ENCODE peak calls at places on chromosomes 13 and 19, in six cellular contexts. V is sigmoid colon, B is A549, L is K562, C is H1, T is stomach. D is an unnamed sample.

GRCh38 chr19:10419200-10419645 is 1.1 kb upstream of the PDE4A start:
- DNase-seq in V (no peak), L (peak), B (no peak), C (no peak), T (no peak), D (no peak)

GRCh38 chr13:36973621-36974268 is 25.4 kb downstream of the ALG5 start:
- DNase-seq in L (no peak), B (no peak), C (no peak), V (no peak), T (no peak), D (no peak)

GRCh38 chr13:67267136-67267535 is 37.0 kb upstream of the PCDH9 start:
- DNase-seq in V (no peak), L (no peak), B (no peak), C (no peak), T (no peak), D (no peak)

GRCh38 chr13:93889430-93889829 is 590.1 kb downstream of the DCT start:
- DNase-seq in T (no peak), V (no peak), B (no peak), L (no peak), C (no peak), D (no peak)

GRCh38 chr19:18730885-18731513 is 47.5 kb downstream of the CRTC1 start:
- DNase-seq in V (no peak), T (no peak), L (no peak), C (no peak), B (no peak), D (no peak)

GRCh38 chr19:7905298-7905697 is 1.6 kb downstream of the MAP2K7 start:
- DNase-seq in L (no peak), T (no peak), V (no peak), B (no peak), C (no peak), D (no peak)

GRCh38 chr19:11106477-11106876 is 17.2 kb downstream of the LDLR start:
- DNase-seq in B (no peak), C (no peak), L (no peak), V (peak), T (no peak), D (no peak)

GRCh38 chr19:56383826-56384605 is 9.3 kb downstream of the ZNF582 start:
- DNase-seq in L (no peak), C (no peak), T (no peak), B (no peak), V (no peak), D (no peak)

GRCh38 chr19:18538115-18538514 is 5.3 kb downstream of the FKBP8 start:
- DNase-seq in B (no peak), L (no peak), T (no peak), V (no peak), C (no peak), D (no peak)

GRCh38 chr13:49308977-49309408 is 61.3 kb downstream of the CDADC1 start:
- DNase-seq in C (no peak), L (no peak), V (peak), B (no peak), T (peak), D (peak)

GRCh38 chr19:53112286-53112685 is 9.1 kb upstream of the ZNF160 start:
- DNase-seq in L (no peak), V (no peak), B (no peak), C (peak), T (no peak), D (no peak)

GRCh38 chr19:5806133-5806489 is 1.2 kb downstream of the NRTN start:
- DNase-seq in L (no peak), C (no peak), B (no peak), T (no peak), V (no peak), D (no peak)

GRCh38 chr19:32914879-32915278 is 45.3 kb upstream of the SLC7A9 start:
- DNase-seq in B (no peak), L (no peak), C (no peak), V (no peak), T (no peak), D (no peak)

GRCh38 chr13:31367410-31367809 is 167.6 kb downstream of the B3GLCT start:
- DNase-seq in B (no peak), L (no peak), V (no peak), T (no peak), C (no peak), D (no peak)

GRCh38 chr13:47908200-47908902 is 92.7 kb downstream of the SUCLA2 start:
- DNase-seq in B (no peak), T (no peak), L (peak), C (no peak), V (no peak), D (no peak)

GRCh38 chr13:75384881-75385707 is 96.9 kb downstream of the TBC1D4 start:
- DNase-seq in T (no peak), L (peak), V (no peak), C (no peak), B (no peak), D (no peak)

GRCh38 chr13:75725784-75726183 is 89.7 kb downstream of the LMO7 start:
- DNase-seq in C (no peak), L (no peak), V (no peak), B (no peak), T (no peak), D (no peak)

GRCh38 chr13:46633416-46633815 is 80.4 kb downstream of the LRCH1 start:
- DNase-seq in T (no peak), V (no peak), L (no peak), B (no peak), C (no peak), D (no peak)

GRCh38 chr19:51417107-51417806 is at the start of gene SIGLEC10:
- DNase-seq in V (no peak), C (no peak), L (peak), T (peak), B (no peak), D (no peak)

GRCh38 chr19:6056801-6057650 is 53.3 kb downstream of the RFX2 start:
- DNase-seq in V (peak), T (peak), L (peak), C (no peak), B (peak), D (peak)

GRCh38 chr19:48510421-48511268 is 990 bp downstream of the LMTK3 start:
- DNase-seq in V (peak), L (peak), T (peak), C (peak), B (no peak), D (peak)

GRCh38 chr13:112951674-112952371 is 17.2 kb upstream of the MCF2L start:
- DNase-seq in T (no peak), V (peak), C (no peak), L (no peak), B (no peak), D (no peak)

GRCh38 chr19:14350302-14350701 is 30.9 kb upstream of the ADGRE5 start:
- DNase-seq in V (no peak), T (no peak), C (no peak), B (no peak), L (no peak), D (no peak)

GRCh38 chr13:102873653-102874052 is 27.8 kb downstream of the ERCC5 start:
- DNase-seq in T (no peak), L (no peak), V (no peak), C (no peak), B (no peak), D (no peak)

GRCh38 chr13:43428545-43429287 is 358.1 kb downstream of the ENOX1 start:
- DNase-seq in B (no peak), C (no peak), V (no peak), L (no peak), T (no peak), D (no peak)

GRCh38 chr13:40456397-40456958 is 210.0 kb downstream of the FOXO1 start:
- DNase-seq in C (no peak), V (no peak), L (no peak), B (no peak), T (no peak), D (no peak)

GRCh38 chr13:104011505-104012270 is 945.5 kb upstream of the SLC10A2 start:
- DNase-seq in C (no peak), B (no peak), T (peak), V (no peak), L (no peak), D (no peak)

GRCh38 chr13:36026556-36026955 is 104.6 kb downstream of the DCLK1 start:
- DNase-seq in B (no peak), T (no peak), C (no peak), L (no peak), V (no peak), D (no peak)

GRCh38 chr19:47111081-47111589 is 2.4 kb downstream of the ZC3H4 start:
- DNase-seq in T (peak), C (no peak), L (peak), V (peak), B (no peak), D (no peak)

GRCh38 chr13:73602295-73602694 is 531.9 kb downstream of the KLF12 start:
- DNase-seq in T (no peak), B (no peak), V (no peak), C (no peak), L (peak), D (no peak)

GRCh38 chr13:75934889-75935288 is 298.8 kb downstream of the LMO7 start:
- DNase-seq in V (no peak), B (no peak), C (no peak), T (no peak), L (no peak), D (no peak)

GRCh38 chr13:64782459-64782858 is 2447.7 kb downstream of the PCDH9 start:
- DNase-seq in V (no peak), C (no peak), T (no peak), L (no peak), B (no peak), D (no peak)

GRCh38 chr19:42121036-42121621 is 11.1 kb downstream of the POU2F2 start:
- DNase-seq in C (no peak), T (no peak), L (no peak), B (no peak), V (no peak), D (no peak)

GRCh38 chr13:77745784-77746183 is 48.3 kb downstream of the SLAIN1 start:
- DNase-seq in T (no peak), B (no peak), V (no peak), C (no peak), L (no peak), D (no peak)

DNA sequence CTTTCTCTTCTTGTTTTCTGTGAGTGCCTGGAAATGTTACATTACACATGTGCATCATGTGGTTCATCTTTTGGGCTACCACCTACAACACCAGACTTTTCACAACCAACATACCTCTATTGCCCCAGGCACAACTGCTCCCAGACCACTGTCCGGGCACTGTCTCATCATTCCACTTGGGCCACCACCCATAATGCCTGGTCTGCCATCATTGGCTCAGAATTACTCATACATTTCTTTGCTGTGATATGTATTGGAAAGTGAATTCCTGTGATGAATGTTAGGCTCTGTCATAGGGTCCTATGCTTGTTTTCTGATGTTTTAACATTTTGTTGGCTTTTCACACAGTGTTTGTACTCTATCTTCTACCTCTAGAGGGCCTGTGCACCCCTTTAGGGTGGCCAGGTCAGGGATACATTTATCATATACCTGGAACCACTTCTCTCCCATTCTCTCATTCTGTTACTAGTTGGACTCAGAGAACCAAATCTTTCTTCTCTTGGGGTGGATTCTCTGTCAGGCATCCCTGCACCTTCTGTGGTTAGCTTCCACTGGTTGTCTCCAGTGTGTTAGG is 172.8 kb downstream of the NHLRC3 start:
- DNase-seq in C (no peak), V (no peak), L (no peak), T (no peak), B (no peak), D (no peak)
- TF ChIP-seq CTCF in C (no peak), V (no peak), L (no peak), T (no peak), B (no peak), D (no peak)

GRCh38 chr13:51523082-51523518 is 61.2 kb upstream of the WDFY2 start:
- DNase-seq in T (no peak), B (no peak), V (no peak), L (no peak), C (no peak), D (no peak)
- TF ChIP-seq EP300 in T (no peak), B (peak), V (no peak), L (peak), C (no peak), D (no peak)

GRCh38 chr19:54190503-54190941 is 586 bp upstream of the TSEN34 start:
- DNase-seq in B (peak), V (peak), T (peak), C (peak), L (peak), D (peak)

GRCh38 chr19:54191671-54192453 is 754 bp downstream of the TSEN34 start:
- DNase-seq in C (no peak), B (no peak), T (no peak), V (peak), L (no peak), D (no peak)

GRCh38 chr19:54189668-54190502 is 505 bp upstream of the MBOAT7 start:
- DNase-seq in T (peak), C (peak), B (peak), L (peak), V (peak), D (peak)

GRCh38 chr19:54190942-54191670 is at the start of gene TSEN34:
- DNase-seq in B (no peak), L (peak), V (no peak), C (peak), T (peak), D (peak)

DNA sequence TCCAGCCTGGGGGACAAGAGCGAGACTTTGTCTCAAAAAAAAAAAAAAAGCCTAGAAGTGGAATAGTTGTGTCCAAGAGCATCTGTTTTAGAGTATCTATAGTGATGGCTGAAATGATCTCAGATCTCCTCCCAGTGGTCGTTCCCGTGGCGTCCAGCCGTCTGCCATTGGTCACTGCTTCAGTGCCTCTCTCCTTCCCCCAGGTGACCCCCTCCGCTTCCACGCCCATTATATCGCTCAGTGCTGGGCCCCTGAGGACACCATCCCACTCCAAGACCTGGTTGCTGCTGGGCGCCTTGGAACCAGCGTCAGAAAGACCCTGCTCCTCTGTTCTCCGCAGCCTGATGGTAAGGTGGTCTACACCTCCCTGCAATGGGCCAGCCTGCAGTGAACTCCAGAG is 1.9 kb downstream of the TSEN34 start:
- DNase-seq in C (no peak), V (no peak), L (no peak), B (no peak), T (no peak), D (no peak)
- H3K27ac ChIP-seq in C (no peak), V (peak), L (no peak), B (no peak), T (no peak), D (no peak)

GRCh38 chr13:52808842-52809219 is 39.6 kb downstream of the PCDH8 start:
- DNase-seq in B (no peak), C (no peak), T (no peak), V (no peak), L (no peak), D (no peak)

GRCh38 chr13:52806029-52806428 is 42.4 kb downstream of the PCDH8 start:
- DNase-seq in B (no peak), T (no peak), C (no peak), L (no peak), V (no peak), D (no peak)

GRCh38 chr13:52804202-52804641 is 44.2 kb downstream of the PCDH8 start:
- DNase-seq in C (no peak), T (no peak), B (no peak), V (no peak), L (no peak), D (no peak)

GRCh38 chr13:52812941-52813340 is 35.5 kb downstream of the PCDH8 start:
- DNase-seq in C (no peak), T (no peak), B (no peak), L (no peak), V (no peak), D (no peak)

GRCh38 chr13:52809310-52809769 is 39.1 kb downstream of the PCDH8 start:
- DNase-seq in L (peak), T (peak), V (no peak), C (peak), B (peak), D (peak)
- TF ChIP-seq CTCF in L (peak), T (no peak), V (no peak), C (peak), B (peak), D (peak)

GRCh38 chr13:23899555-23899954 is 2.3 kb upstream of the C1QTNF9B start:
- DNase-seq in T (no peak), V (no peak), B (no peak), C (no peak), L (peak), D (peak)

GRCh38 chr13:23903906-23904280 is 6.6 kb upstream of the C1QTNF9B start:
- DNase-seq in C (peak), T (no peak), L (no peak), B (no peak), V (no peak), D (no peak)

GRCh38 chr13:23905766-23906165 is 8.5 kb upstream of the C1QTNF9B start:
- DNase-seq in B (no peak), V (no peak), T (no peak), L (no peak), C (no peak), D (no peak)

GRCh38 chr13:23901365-23901764 is 4.1 kb upstream of the C1QTNF9B start:
- DNase-seq in L (no peak), T (no peak), V (no peak), C (no peak), B (no peak), D (no peak)

GRCh38 chr13:23902975-23903905 is 5.9 kb upstream of the C1QTNF9B start:
- DNase-seq in L (no peak), C (peak), V (no peak), T (no peak), B (no peak), D (no peak)
- TF ChIP-seq EP300 in L (no peak), C (no peak), V (no peak), T (no peak), B (no peak), D (no peak)

GRCh38 chr13:33284016-33284415 is 1.5 kb downstream of the STARD13 start:
- DNase-seq in C (no peak), T (no peak), B (no peak), V (no peak), L (no peak), D (no peak)
- H3K27ac ChIP-seq in C (no peak), T (peak), B (peak), V (peak), L (no peak), D (peak)

DNA sequence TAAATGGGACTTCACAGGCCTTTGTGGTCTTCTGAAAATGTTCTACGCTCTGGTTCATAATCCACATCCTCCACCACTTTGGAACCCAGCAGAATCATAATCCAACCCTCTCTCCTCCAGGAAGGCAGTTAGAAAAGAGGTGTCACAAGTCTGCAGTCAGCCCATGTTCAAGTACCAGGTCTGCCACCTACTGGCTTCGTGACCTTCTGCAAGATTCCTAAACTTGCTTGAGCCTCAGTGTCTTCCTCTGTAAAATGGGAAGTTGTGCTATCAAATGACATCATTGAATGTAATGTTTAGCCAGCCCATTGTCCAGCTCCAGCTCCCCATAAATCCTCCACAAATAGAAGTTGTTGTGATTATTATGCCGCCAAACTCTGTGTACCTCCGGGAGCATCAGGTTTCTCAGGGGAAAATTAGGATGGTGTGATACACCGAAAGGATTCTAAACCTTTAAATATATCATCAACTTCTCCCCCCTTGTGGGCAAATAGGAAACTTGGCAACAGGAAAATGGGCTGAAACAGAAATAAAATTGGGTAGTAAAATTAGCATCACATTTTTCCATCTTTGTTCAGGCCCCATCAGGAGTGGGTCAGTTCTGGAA is 109.7 kb downstream of the NUFIP1 start:
- DNase-seq in T (no peak), V (no peak), L (peak), B (no peak), C (no peak), D (no peak)
- TF ChIP-seq CTCF in T (no peak), V (peak), L (no peak), B (peak), C (peak), D (peak)

GRCh38 chr13:34721631-34722144 is 220.4 kb upstream of the NBEA start:
- DNase-seq in T (no peak), C (no peak), V (no peak), B (no peak), L (no peak), D (no peak)
- TF ChIP-seq EP300 in T (no peak), C (no peak), V (no peak), B (no peak), L (no peak), D (no peak)